ENCODE peak calls at places on chromosome 1, in four cellular contexts. D, Z, Q and M are unnamed samples. For H3K4me1, the result is how much of the 10 kb centered on the place peaks cover.

GRCh38 chr1:33346921-33347649 is 26.2 kb upstream of the A3GALT2 start:
- DNase-seq in Q (peak), D (peak), Z (peak), M (peak)

GRCh38 chr1:12616709-12617373 is 1.2 kb downstream of the DHRS3 start:
- DNase-seq in Q (no peak), Z (peak), D (peak), M (no peak)

GRCh38 chr1:110285316-110285715 is 53.9 kb upstream of the RBM15 start:
- DNase-seq in Z (no peak), Q (no peak), D (no peak), M (peak)

GRCh38 chr1:186636786-186637185 is 43.4 kb downstream of the PTGS2 start:
- DNase-seq in Z (no peak), D (peak), Q (no peak), M (no peak)

GRCh38 chr1:44501022-44501910 is 96.2 kb downstream of the RNF220 start:
- DNase-seq in Q (no peak), D (no peak), Z (no peak), M (no peak)

GRCh38 chr1:9242338-9242969 is 7.9 kb downstream of the H6PD start:
- DNase-seq in Q (peak), D (no peak), Z (no peak), M (peak)

GRCh38 chr1:183585038-183585437 is 5.2 kb downstream of the NCF2 start:
- DNase-seq in Z (no peak), D (peak), Q (no peak), M (no peak)

GRCh38 chr1:14846688-14847087 is 248.2 kb downstream of the KAZN start:
- DNase-seq in Q (no peak), Z (no peak), D (no peak), M (no peak)

GRCh38 chr1:246435421-246436041 is 71.5 kb downstream of the SMYD3 start:
- DNase-seq in Z (no peak), Q (no peak), D (no peak), M (no peak)

GRCh38 chr1:207910678-207911354 is at the start of gene CD34:
- DNase-seq in D (no peak), Z (no peak), Q (no peak), M (peak)

GRCh38 chr1:54806931-54807611 is 5.9 kb upstream of the TTC22 start:
- DNase-seq in D (peak), Q (no peak), Z (no peak), M (no peak)

GRCh38 chr1:9234223-9235122 is at the start of gene H6PD:
- DNase-seq in Z (peak), Q (peak), D (peak), M (peak)

GRCh38 chr1:118636004-118636403 is 352.1 kb downstream of the TBX15 start:
- DNase-seq in Z (no peak), Q (no peak), D (peak), M (no peak)

GRCh38 chr1:59619576-59619975 is 195.2 kb upstream of the HOOK1 start:
- DNase-seq in Q (no peak), D (no peak), Z (no peak), M (no peak)

GRCh38 chr1:21436488-21437340 is 3.2 kb upstream of the NBPF3 start:
- DNase-seq in Z (no peak), D (peak), Q (peak), M (no peak)

GRCh38 chr1:85417876-85418275 is 47.1 kb downstream of the DDAH1 start:
- DNase-seq in Z (no peak), Q (no peak), D (no peak), M (no peak)

GRCh38 chr1:59788825-59789224 is 25.9 kb upstream of the HOOK1 start:
- DNase-seq in Q (no peak), Z (no peak), D (no peak), M (no peak)

GRCh38 chr1:162279099-162279498 is 97.6 kb downstream of the SPATA46 start:
- DNase-seq in Z (no peak), D (no peak), Q (no peak), M (no peak)

GRCh38 chr1:67532452-67533216 is 102.4 kb upstream of the SERBP1 start:
- DNase-seq in Q (peak), D (peak), Z (peak), M (peak)

GRCh38 chr1:39525366-39526165 is 34.1 kb downstream of the BMP8A start:
- DNase-seq in Q (no peak), Z (peak), D (no peak), M (no peak)

GRCh38 chr1:236148471-236148847 is 6.1 kb downstream of the GPR137B start:
- DNase-seq in Z (no peak), D (no peak), Q (no peak), M (no peak)

GRCh38 chr1:38028671-38029070 is 16.1 kb downstream of the UTP11 start:
- DNase-seq in Z (no peak), Q (no peak), D (no peak), M (no peak)

GRCh38 chr1:118661769-118662320 is 326.3 kb downstream of the TBX15 start:
- DNase-seq in D (no peak), Z (no peak), Q (no peak), M (no peak)

GRCh38 chr1:218171302-218171893 is 113.7 kb upstream of the RRP15 start:
- DNase-seq in Z (no peak), Q (no peak), D (peak), M (peak)

GRCh38 chr1:22245100-22245650 is 102.3 kb upstream of the WNT4 start:
- DNase-seq in D (no peak), Z (no peak), Q (no peak), M (no peak)

GRCh38 chr1:17370618-17371017 is 1.4 kb upstream of the PADI6 start:
- DNase-seq in Q (no peak), Z (no peak), D (peak), M (no peak)

GRCh38 chr1:160877221-160877620 is 7.8 kb downstream of the ITLN1 start:
- DNase-seq in Z (no peak), Q (no peak), D (no peak), M (no peak)

GRCh38 chr1:245878585-245878984 is 628.5 kb downstream of the SMYD3 start:
- DNase-seq in D (no peak), Q (no peak), Z (no peak), M (no peak)

GRCh38 chr1:15723631-15724246 is 12.3 kb upstream of the SLC25A34 start:
- DNase-seq in D (no peak), Z (no peak), Q (no peak), M (no peak)

GRCh38 chr1:154992721-154993571 is 440 bp upstream of the LENEP start:
- DNase-seq in Q (no peak), D (peak), Z (no peak), M (no peak)

GRCh38 chr1:213656482-213656881 is 331.3 kb upstream of the PROX1 start:
- DNase-seq in Z (no peak), Q (no peak), D (no peak), M (no peak)

GRCh38 chr1:168920456-168921094 is 185.9 kb upstream of the ATP1B1 start:
- DNase-seq in D (peak), Z (no peak), Q (no peak), M (no peak)

GRCh38 chr1:169574336-169574735 is 11.9 kb downstream of the F5 start:
- DNase-seq in D (peak), Q (peak), Z (no peak), M (no peak)

GRCh38 chr1:156664949-156665411 is 12.2 kb downstream of the NES start:
- DNase-seq in Q (peak), D (no peak), Z (no peak), M (peak)

GRCh38 chr1:78401148-78401547 is 89.6 kb upstream of the PTGFR start:
- DNase-seq in Z (no peak), Q (no peak), D (peak), M (peak)

GRCh38 chr1:67557731-67558448 is 127.1 kb upstream of the GADD45A start:
- DNase-seq in Z (peak), D (no peak), Q (no peak), M (no peak)

GRCh38 chr1:116572079-116572478 is 1.3 kb upstream of the CD58 start:
- DNase-seq in Z (no peak), Q (no peak), D (no peak), M (no peak)

GRCh38 chr1:116569776-116570357 is 959 bp downstream of the CD58 start:
- DNase-seq in Q (peak), Z (peak), D (peak), M (no peak)

GRCh38 chr1:116570358-116571214 is at the start of gene CD58:
- DNase-seq in Q (peak), D (peak), Z (peak), M (peak)

GRCh38 chr1:116572771-116573170 is 1.9 kb upstream of the CD58 start:
- DNase-seq in Q (no peak), D (no peak), Z (no peak), M (no peak)

GRCh38 chr1:116571215-116571919 is 541 bp upstream of the CD58 start:
- DNase-seq in Q (peak), Z (no peak), D (no peak), M (no peak)
- H3K4me1 ChIP-seq in Q (under half), Z (under half), D (half or more), M (under half)

GRCh38 chr1:231072502-231072901 is 32.4 kb upstream of the FAM89A start:
- DNase-seq in D (no peak), Z (no peak), Q (no peak), M (no peak)
- H3K4me3 ChIP-seq in D (no peak), Z (no peak), Q (no peak), M (no peak)

DNA sequence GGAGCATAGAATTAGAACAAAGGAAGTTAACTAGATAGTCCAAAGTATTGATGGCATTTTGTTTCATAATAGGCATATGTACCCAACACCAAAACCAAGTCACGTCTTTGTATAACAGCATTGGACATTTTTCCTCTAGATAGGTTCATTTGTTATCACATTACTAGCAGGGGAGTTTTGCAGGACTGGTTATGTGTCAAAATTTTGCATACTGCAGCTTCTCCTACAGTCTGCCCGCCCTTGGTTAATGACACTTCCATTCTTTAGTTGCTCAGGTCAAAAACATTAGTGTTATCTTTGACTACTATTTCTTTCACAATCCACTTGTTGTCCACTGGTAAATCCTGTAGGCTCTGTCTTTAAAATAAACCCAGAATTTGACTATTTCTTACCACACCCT is 8.9 kb downstream of the CAPZA1 start:
- DNase-seq in Z (no peak), Q (no peak), D (no peak), M (no peak)
- H3K4me1 ChIP-seq in Z (under half), Q (under half), D (under half), M (under half)

DNA sequence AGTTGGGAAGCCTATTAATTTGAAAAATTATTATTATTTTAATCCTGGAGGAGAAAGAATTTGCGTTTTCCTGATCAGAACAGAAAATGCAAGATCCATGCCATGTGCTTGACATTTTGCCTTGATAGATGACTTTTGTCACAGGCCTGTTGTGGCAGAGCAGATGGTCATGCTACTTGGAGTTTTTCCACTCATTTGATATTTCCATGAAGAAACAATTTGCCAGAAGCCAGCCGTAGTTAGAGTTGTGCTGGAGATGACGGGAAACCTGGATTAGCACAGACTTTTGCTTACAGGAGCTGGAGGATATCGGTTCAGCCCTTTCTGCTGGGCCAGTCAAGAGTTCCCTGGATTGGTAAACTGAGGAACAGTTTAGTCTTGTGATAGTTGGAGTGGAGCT is 3.2 kb downstream of the RCAN3 start:
- DNase-seq in Q (no peak), D (no peak), Z (no peak), M (no peak)
- H3K4me3 ChIP-seq in Q (no peak), D (no peak), Z (no peak), M (no peak)

DNA sequence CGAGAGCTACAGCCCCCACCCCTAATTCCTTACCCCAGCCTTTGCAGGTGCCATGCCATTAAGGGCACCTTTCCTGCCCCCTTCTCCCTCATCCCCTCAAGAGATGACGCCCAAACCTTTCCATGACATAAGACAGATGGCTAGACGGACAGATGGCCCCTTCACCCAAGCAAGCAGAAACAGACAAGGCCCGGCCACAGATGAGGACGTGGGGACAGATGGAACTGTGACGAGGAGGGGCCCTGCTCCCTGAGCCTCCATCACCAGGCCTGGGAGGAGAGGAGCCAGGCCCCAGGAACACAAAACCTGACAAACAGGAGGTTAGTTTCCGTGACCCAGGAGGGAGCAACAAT is 24.7 kb upstream of the PEF1 start:
- DNase-seq in D (no peak), Q (no peak), Z (no peak), M (no peak)
- H3K4me1 ChIP-seq in D (under half), Q (under half), Z (under half), M (under half)